ENCODE peak calls at places on chromosomes 16 and 17, in ten cellular contexts. C, H, S, K, Z, B, U, E, M and P are unnamed samples.

GRCh38 chr17:37301288-37301687 is 74.5 kb upstream of the C17orf78 start:
- DNase-seq in M (no peak), E (no peak), K (no peak), S (peak), U (no peak), B (no peak), C (no peak), Z (peak), H (no peak), P (no peak)

GRCh38 chr17:79525793-79526677 is 84.8 kb downstream of the RBFOX3 start:
- DNase-seq in M (no peak), S (no peak), U (no peak), H (no peak), C (no peak), E (no peak), Z (no peak), B (no peak), K (no peak), P (no peak)

GRCh38 chr17:8965394-8966168 is at the start of gene PIK3R5:
- DNase-seq in U (no peak), K (peak), E (peak), S (peak), H (no peak), C (peak), M (no peak), Z (no peak), B (peak), P (no peak)

GRCh38 chr17:29205047-29205446 is 24.8 kb upstream of the MYO18A start:
- DNase-seq in K (no peak), E (peak), S (no peak), C (peak), U (no peak), Z (no peak), H (no peak), B (no peak), M (no peak), P (no peak)

GRCh38 chr17:283911-284675 is 68.5 kb downstream of the RPH3AL start:
- DNase-seq in Z (no peak), M (no peak), S (no peak), H (peak), E (no peak), B (no peak), U (peak), K (no peak), C (no peak), P (no peak)

GRCh38 chr16:20334396-20334795 is 7.1 kb upstream of the GP2 start:
- DNase-seq in M (no peak), S (no peak), E (no peak), H (no peak), B (no peak), Z (no peak), C (no peak), K (no peak), U (no peak), P (no peak)

GRCh38 chr17:49193513-49194296 is 16.7 kb downstream of the GNGT2 start:
- DNase-seq in B (peak), M (no peak), H (peak), E (peak), U (peak), C (peak), K (peak), S (peak), Z (peak), P (peak)

GRCh38 chr17:72926171-72926570 is 166.3 kb downstream of the SLC39A11 start:
- DNase-seq in M (no peak), Z (no peak), E (no peak), K (no peak), U (no peak), C (no peak), S (no peak), B (no peak), H (no peak), P (no peak)

GRCh38 chr16:7405166-7405565 is 72.5 kb downstream of the RBFOX1 start:
- DNase-seq in H (no peak), B (no peak), S (peak), Z (peak), K (no peak), E (peak), C (peak), M (no peak), U (no peak), P (no peak)

GRCh38 chr16:65071371-65072311 is 50.2 kb downstream of the CDH11 start:
- DNase-seq in Z (no peak), H (peak), E (no peak), K (peak), M (peak), U (peak), C (no peak), B (peak), S (no peak), P (peak)

GRCh38 chr17:29596811-29597210 is 3.9 kb downstream of the ANKRD13B start:
- DNase-seq in C (no peak), U (peak), H (no peak), K (no peak), S (peak), B (no peak), E (no peak), Z (no peak), M (no peak), P (no peak)

GRCh38 chr16:58753711-58754134 is 19.6 kb upstream of the GOT2 start:
- DNase-seq in K (no peak), C (no peak), S (no peak), M (no peak), U (no peak), E (no peak), Z (no peak), H (no peak), B (no peak), P (no peak)

GRCh38 chr16:25834101-25834500 is 142.3 kb downstream of the HS3ST4 start:
- DNase-seq in C (no peak), E (no peak), B (no peak), Z (no peak), H (no peak), K (no peak), S (no peak), M (no peak), U (no peak), P (no peak)

GRCh38 chr16:61579195-61579594 is 457.0 kb downstream of the CDH8 start:
- DNase-seq in B (no peak), E (no peak), K (no peak), U (no peak), S (no peak), H (no peak), Z (no peak), C (no peak), M (no peak), P (no peak)

GRCh38 chr16:630024-630814 is 566 bp upstream of the WFIKKN1 start:
- DNase-seq in B (no peak), M (no peak), C (no peak), S (no peak), U (peak), K (peak), Z (no peak), H (no peak), E (no peak), P (no peak)

GRCh38 chr17:69448431-69449102 is 34.1 kb downstream of the MAP2K6 start:
- DNase-seq in H (peak), B (peak), Z (no peak), E (peak), M (no peak), K (no peak), U (peak), C (no peak), S (no peak), P (no peak)

GRCh38 chr17:80151333-80151732 is 4.4 kb upstream of the EIF4A3 start:
- DNase-seq in H (peak), U (no peak), S (no peak), B (no peak), C (no peak), Z (no peak), M (no peak), E (no peak), K (peak), P (no peak)

GRCh38 chr17:1640329-1641064 is 5.0 kb downstream of the SCARF1 start:
- DNase-seq in K (no peak), M (no peak), S (no peak), C (peak), Z (no peak), U (no peak), B (no peak), E (peak), H (no peak), P (no peak)

GRCh38 chr17:30332057-30332542 is 1.8 kb downstream of the TMIGD1 start:
- DNase-seq in M (no peak), Z (peak), C (no peak), S (no peak), K (no peak), E (no peak), U (no peak), B (peak), H (no peak), P (no peak)

GRCh38 chr16:70803354-70803753 is 2.4 kb upstream of the VAC14 start:
- DNase-seq in K (no peak), H (no peak), U (no peak), Z (no peak), M (no peak), E (no peak), S (no peak), C (no peak), B (no peak), P (no peak)

GRCh38 chr17:36641331-36641876 is 40.0 kb downstream of the MRM1 start:
- DNase-seq in E (no peak), S (no peak), H (no peak), U (no peak), B (no peak), K (no peak), C (no peak), Z (no peak), M (no peak), P (no peak)

GRCh38 chr17:5555254-5555653 is 29.1 kb downstream of the NLRP1 start:
- DNase-seq in S (no peak), K (peak), E (no peak), Z (no peak), M (peak), H (no peak), B (no peak), C (no peak), U (no peak), P (no peak)

GRCh38 chr17:46982577-46982976 is 3.5 kb upstream of the RPRML start:
- DNase-seq in U (no peak), S (no peak), H (no peak), M (no peak), E (no peak), K (no peak), Z (no peak), B (no peak), C (no peak), P (no peak)

GRCh38 chr16:22264786-22265185 is 32.4 kb upstream of the POLR3E start:
- DNase-seq in B (no peak), Z (no peak), E (peak), U (no peak), K (no peak), M (no peak), S (no peak), H (no peak), C (no peak), P (no peak)

GRCh38 chr17:27746881-27747280 is 53.4 kb downstream of the NOS2 start:
- DNase-seq in K (no peak), C (no peak), S (no peak), Z (no peak), B (no peak), M (peak), H (no peak), E (no peak), U (no peak), P (no peak)

GRCh38 chr17:27741971-27742370 is 58.4 kb downstream of the NOS2 start:
- DNase-seq in M (peak), B (no peak), K (no peak), U (no peak), S (no peak), H (no peak), E (no peak), C (no peak), Z (no peak), P (no peak)

GRCh38 chr17:27743288-27743885 is 56.9 kb downstream of the NOS2 start:
- DNase-seq in H (no peak), S (no peak), C (no peak), M (no peak), E (no peak), K (no peak), U (no peak), B (no peak), Z (no peak), P (no peak)

DNA sequence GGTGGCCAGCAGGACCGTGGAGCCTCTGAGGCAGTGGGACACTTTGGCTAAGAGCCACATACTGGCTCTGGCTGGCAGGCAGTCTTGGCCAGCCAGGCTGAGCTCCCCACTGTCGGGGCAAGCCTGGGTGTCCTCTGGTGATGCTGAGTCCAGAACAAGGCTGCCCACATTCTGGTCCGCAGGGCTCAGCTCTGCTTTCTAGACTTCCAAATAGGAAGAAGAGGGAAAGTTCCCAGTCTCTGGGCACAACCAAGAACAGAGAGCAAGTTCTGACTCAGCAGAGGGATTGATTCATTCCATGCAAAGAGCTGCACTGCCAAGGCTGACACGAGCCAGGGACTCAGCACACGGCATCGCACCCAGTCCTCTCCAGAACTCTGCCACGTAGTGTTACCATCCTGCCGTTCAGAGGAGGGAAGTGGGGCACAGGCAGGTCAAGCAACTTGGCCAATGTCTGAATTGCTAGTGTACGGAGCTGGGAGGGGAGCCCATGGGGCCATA is 58.9 kb downstream of the NOS2 start:
- DNase-seq in M (peak), K (no peak), S (no peak), U (no peak), B (no peak), E (no peak), C (no peak), H (no peak), Z (no peak), P (no peak)
- TF ChIP-seq EP300 in M (no peak), K (no peak), S (no peak), U (no peak), B (no peak), E (no peak), C (no peak), H (no peak), Z (no peak), P (no peak)

DNA sequence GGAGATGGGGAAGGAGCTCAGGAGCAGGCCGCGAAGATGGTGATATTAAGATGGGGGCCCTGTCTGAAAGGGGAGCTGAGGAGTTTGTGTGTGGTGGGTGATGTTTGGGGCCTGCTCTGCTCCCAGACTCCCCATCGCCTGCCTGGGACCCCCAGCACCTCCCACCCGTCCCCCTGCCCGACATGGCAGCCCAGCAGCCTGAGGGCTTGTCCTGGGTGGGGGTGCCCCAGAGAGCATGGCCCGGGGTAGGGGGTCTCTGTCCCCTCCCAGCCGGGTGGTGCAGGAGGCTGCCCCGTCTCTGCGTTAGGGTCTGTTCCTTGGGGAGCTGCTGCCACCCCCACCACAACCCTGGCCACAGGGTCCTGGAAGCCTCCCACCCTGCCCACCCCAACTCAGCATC is 5.2 kb downstream of the CDH15 start:
- DNase-seq in K (no peak), U (no peak), S (no peak), Z (no peak), H (no peak), C (no peak), M (no peak), B (no peak), E (no peak), P (no peak)
- TF ChIP-seq EP300 in K (no peak), U (no peak), S (no peak), Z (no peak), H (no peak), C (no peak), M (no peak), B (no peak), E (no peak), P (no peak)

DNA sequence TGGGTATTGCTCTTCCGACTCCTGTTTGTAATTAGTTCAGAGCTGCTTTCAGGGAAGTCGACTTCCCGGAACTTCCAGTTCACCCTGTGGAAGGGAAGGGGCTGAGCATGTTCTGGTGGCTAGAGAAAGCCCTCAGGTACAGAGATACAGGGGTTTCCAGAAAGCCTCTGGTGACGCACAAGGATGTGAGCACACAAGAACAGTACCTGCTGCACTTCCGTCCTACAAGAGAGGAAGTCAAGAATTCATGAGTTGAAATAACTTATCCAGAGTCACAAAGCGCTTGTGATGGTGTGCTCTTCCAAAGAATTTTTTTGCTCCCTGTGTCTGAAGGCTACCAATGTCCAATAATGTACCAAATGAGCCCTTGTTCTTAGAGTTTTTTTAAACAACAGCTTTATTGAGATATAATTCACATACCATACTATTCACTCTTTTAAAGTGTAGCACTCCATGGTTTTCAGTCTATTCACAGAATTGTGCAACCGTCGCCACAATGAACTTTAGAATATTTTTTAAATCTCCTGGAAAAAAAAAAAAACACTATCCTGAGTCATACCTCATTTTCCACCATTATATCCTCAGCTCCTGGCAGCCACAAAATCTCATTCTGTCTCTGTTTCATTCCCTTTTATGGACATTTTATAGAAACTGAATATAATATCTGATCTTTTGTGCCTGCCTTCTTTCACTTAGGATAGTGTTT is 327.6 kb downstream of the CDH13 start:
- DNase-seq in U (no peak), M (no peak), H (no peak), E (no peak), C (no peak), Z (no peak), K (no peak), S (no peak), B (no peak), P (no peak)
- TF ChIP-seq EP300 in U (no peak), M (no peak), H (no peak), E (no peak), C (no peak), Z (no peak), K (no peak), S (no peak), B (no peak), P (no peak)

DNA sequence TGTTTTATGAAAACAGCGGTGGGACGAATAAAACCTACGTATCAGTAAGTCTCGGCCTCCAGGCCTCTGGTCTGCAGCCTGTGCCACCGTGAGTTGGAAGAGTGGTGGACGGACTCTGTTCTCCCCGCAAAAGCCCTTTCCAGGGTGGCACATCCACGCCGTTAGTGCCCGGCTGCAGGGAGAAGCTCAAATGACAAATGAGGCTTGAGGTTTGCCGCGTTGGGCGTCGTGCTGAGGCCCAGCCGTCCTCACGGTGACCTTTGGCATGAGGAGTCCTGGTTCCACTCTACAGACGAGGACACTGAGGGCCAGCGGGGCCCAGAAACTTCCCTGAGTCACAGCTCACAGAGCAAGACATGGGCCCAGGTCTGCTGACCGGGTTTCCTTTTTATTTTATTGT is 40.2 kb downstream of the JPH3 start:
- DNase-seq in B (no peak), S (no peak), H (no peak), E (no peak), Z (no peak), M (no peak), K (no peak), U (no peak), C (no peak), P (no peak)
- TF ChIP-seq EP300 in B (no peak), S (no peak), H (no peak), E (no peak), Z (no peak), M (no peak), K (no peak), U (no peak), C (no peak), P (no peak)

GRCh38 chr16:89723279-89724250 is 2.2 kb downstream of the ZNF276 start:
- DNase-seq in C (peak), E (peak), M (no peak), U (no peak), B (peak), H (peak), S (no peak), K (no peak), Z (no peak), P (peak)

GRCh38 chr16:89720520-89720858 is 209 bp downstream of the VPS9D1 start:
- DNase-seq in B (peak), S (no peak), Z (no peak), K (no peak), E (peak), C (peak), H (no peak), M (peak), U (peak), P (no peak)

GRCh38 chr16:89722392-89723278 is 1.3 kb downstream of the ZNF276 start:
- DNase-seq in S (no peak), M (no peak), Z (peak), K (peak), B (peak), U (no peak), E (no peak), C (peak), H (peak), P (peak)

GRCh38 chr16:89720859-89721643 is at the start of the genes VPS9D1 and ZNF276:
- DNase-seq in K (peak), M (peak), E (peak), B (peak), U (peak), H (peak), C (peak), Z (peak), S (peak), P (peak)

GRCh38 chr16:89721644-89722391 is 481 bp downstream of the ZNF276 start:
- DNase-seq in K (no peak), C (peak), B (peak), Z (peak), M (peak), U (no peak), H (no peak), S (no peak), E (peak), P (no peak)
- TF ChIP-seq EP300 in K (no peak), C (no peak), B (no peak), Z (no peak), M (no peak), U (no peak), H (no peak), S (no peak), E (no peak), P (no peak)